ENCODE peak calls at places on chromosomes 6 and 20, in nine cellular contexts. F, Y, E, I, R, U, B, O and W are unnamed samples.

GRCh38 chr20:57807418-57808265 is 97.8 kb upstream of the PMEPA1 start:
- DNase-seq in F (no peak), Y (no peak), E (no peak), I (no peak), R (no peak), U (peak; percentile 70), B (peak; percentile 25), O (no peak), W (no peak)

GRCh38 chr6:134010400-134010799 is 42.0 kb downstream of the SLC2A12 start:
- DNase-seq in F (no peak), Y (no peak), E (no peak), I (no peak), R (no peak), U (no peak), B (no peak), O (no peak), W (no peak)

GRCh38 chr20:51172558-51173428 is 149.9 kb upstream of the KCNG1 start:
- DNase-seq in F (no peak), Y (no peak), E (no peak), I (no peak), R (no peak), U (no peak), B (no peak), O (no peak), W (no peak)

GRCh38 chr6:27553123-27553904 is 80.4 kb upstream of the ZNF184 start:
- DNase-seq in F (no peak), Y (peak; percentile 73), E (no peak), I (no peak), R (no peak), U (no peak), B (no peak), O (no peak), W (no peak)

GRCh38 chr6:4804095-4804494 is 27.9 kb downstream of the CDYL start:
- DNase-seq in F (no peak), Y (no peak), E (no peak), I (no peak), R (no peak), U (no peak), B (no peak), O (peak; percentile 61), W (no peak)

GRCh38 chr20:10855031-10855430 is 181.2 kb upstream of the JAG1 start:
- DNase-seq in F (no peak), Y (no peak), E (no peak), I (no peak), R (no peak), U (no peak), B (no peak), O (no peak), W (no peak)

GRCh38 chr6:147507162-147508072 is 1.1 kb upstream of the SAMD5 start:
- DNase-seq in F (peak; percentile 19), Y (peak; percentile 15), E (no peak), I (no peak), R (peak; percentile 66), U (peak; percentile 38), B (no peak), O (peak; percentile 47), W (no peak)

GRCh38 chr6:17179246-17180073 is 77.6 kb downstream of the STMND1 start:
- DNase-seq in F (no peak), Y (no peak), E (no peak), I (no peak), R (no peak), U (no peak), B (no peak), O (no peak), W (no peak)

GRCh38 chr6:62262283-62262682 is 23.7 kb downstream of the KHDRBS2 start:
- DNase-seq in F (no peak), Y (no peak), E (no peak), I (no peak), R (no peak), U (no peak), B (no peak), O (no peak), W (no peak)

GRCh38 chr20:62792182-62792939 is 3.9 kb upstream of the MRGBP start:
- DNase-seq in F (no peak), Y (no peak), E (no peak), I (no peak), R (no peak), U (no peak), B (no peak), O (no peak), W (no peak)
- H3K4me1 ChIP-seq in F (peaks cover 7% of the 10 kb centered on the region), Y (peaks cover 9% of the 10 kb centered on the region), E (no peaks in the 10 kb centered on the region), I (peaks cover 11% of the 10 kb centered on the region), R (peaks cover 7% of the 10 kb centered on the region), U (peaks cover 8% of the 10 kb centered on the region), B (peaks cover 31% of the 10 kb centered on the region), O (peaks cover 8% of the 10 kb centered on the region), W (peaks cover 19% of the 10 kb centered on the region)

GRCh38 chr6:40754481-40755045 is 167.4 kb upstream of the LRFN2 start:
- DNase-seq in F (no peak), Y (peak; percentile 42), E (no peak), I (no peak), R (no peak), U (no peak), B (no peak), O (no peak), W (no peak)
- H3K4me3 ChIP-seq in F (no peak overlapping the region), Y (no peak overlapping the region), E (no peak overlapping the region), I (no peak overlapping the region), R (no peak overlapping the region), U (no peak overlapping the region), B (no peak overlapping the region), O (no peak overlapping the region), W (no peak overlapping the region)

GRCh38 chr6:31345026-31345730 is 11.8 kb downstream of the HLA-B start:
- DNase-seq in F (no peak), Y (no peak), E (no peak), I (no peak), R (no peak), U (no peak), B (no peak), O (no peak), W (no peak)
- TF ChIP-seq CTCF in F (no peak), Y (no peak), E (no peak), I (no peak), R (no peak), U (no peak), B (no peak), O (no peak), W (no peak)

DNA sequence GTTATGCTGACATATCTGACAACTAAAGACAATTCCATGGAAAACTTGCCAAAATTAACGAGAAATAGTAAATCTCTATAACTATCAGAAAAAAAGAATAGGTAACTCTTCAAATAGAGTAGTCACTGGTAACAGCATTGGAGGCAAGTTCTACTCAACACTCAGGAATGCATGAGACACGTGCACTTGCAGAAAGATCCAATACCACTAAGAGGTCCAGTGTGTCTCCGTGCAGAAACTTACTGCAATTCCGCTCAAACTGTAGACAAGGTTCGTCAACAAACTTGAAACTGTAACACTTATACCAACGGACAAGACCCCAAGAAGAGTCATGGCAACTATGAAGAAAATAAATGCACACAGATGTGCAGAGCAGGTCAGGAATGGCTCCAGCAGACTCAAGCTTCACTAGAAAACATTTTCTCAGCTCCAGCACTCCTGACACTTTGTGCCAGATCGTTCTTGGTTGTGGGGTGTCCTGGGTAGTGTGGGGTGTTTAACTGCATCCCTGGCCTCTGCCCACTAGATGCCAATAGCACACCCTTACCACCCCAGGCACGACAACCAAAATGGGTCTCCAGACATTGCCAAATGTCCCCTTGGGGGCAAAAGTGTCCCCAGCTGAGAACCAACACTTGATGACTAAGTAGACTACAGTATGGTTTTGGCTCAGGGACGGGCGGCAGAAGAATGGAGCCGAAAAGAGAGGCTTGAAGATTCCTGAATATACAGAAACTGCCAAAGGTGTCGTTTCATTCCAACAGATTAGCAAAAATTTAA is 134.8 kb downstream of the DTNBP1 start:
- DNase-seq in F (no peak), Y (no peak), E (no peak), I (no peak), R (no peak), U (no peak), B (no peak), O (no peak), W (no peak)
- H3K4me1 ChIP-seq in F (no peaks in the 10 kb centered on the region), Y (no peaks in the 10 kb centered on the region), E (no peaks in the 10 kb centered on the region), I (peaks cover 19% of the 10 kb centered on the region), R (no peaks in the 10 kb centered on the region), U (peaks cover 4% of the 10 kb centered on the region), B (no peaks in the 10 kb centered on the region), O (no peaks in the 10 kb centered on the region), W (no peaks in the 10 kb centered on the region)

DNA sequence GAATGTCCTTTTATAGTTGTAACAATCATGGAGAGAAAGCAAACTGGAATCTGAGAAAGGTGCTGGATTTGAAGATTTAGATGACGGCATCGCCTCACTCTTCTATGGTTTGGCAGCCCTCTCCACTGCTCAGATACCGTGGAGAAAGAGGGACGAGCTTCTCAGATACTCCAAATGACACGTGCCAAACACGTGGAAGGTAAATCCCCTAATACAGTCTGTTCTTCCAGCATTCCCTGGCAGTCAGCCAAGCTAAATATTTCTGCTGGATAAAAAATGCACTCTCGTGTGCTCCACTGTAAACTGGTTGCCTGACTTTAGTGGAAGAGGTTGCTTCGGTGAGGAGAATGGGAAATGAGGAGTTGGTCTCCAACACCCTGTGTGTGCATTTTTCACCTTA is 16.7 kb upstream of the PRDM1 start:
- DNase-seq in F (no peak), Y (peak; percentile 57), E (peak; percentile 27), I (no peak), R (no peak), U (peak; percentile 82), B (peak; percentile 30), O (peak; percentile 35), W (no peak)
- H3K4me3 ChIP-seq in F (no peak overlapping the region), Y (no peak overlapping the region), E (no peak overlapping the region), I (no peak overlapping the region), R (no peak overlapping the region), U (no peak overlapping the region), B (no peak overlapping the region), O (no peak overlapping the region), W (no peak overlapping the region)

DNA sequence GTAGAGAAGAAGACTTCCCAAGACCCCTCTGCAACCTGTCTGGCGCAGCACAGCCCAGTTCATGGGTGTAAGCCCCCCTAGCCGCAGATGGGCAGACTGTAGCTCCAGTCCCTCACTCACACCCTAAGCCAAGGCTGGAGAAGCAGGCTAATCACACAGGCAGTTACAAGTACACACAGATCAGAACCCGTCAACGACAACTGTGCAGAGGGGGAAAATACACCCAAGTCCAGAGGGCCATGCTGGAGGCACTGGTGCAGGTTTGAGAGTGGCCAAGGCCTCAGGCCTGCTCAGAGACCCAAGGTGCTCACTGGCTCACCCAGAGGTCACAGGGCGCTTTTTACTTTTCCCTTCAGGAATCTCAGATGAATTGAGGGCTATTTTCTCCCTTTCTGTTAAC is 106.1 kb downstream of the NOL4L start:
- DNase-seq in F (no peak), Y (no peak), E (no peak), I (no peak), R (peak; percentile 32), U (no peak), B (no peak), O (no peak), W (no peak)
- TF ChIP-seq CTCF in F (no peak), Y (no peak), E (no peak), I (no peak), R (no peak), U (no peak), B (no peak), O (no peak), W (no peak)

GRCh38 chr20:2314759-2315439 is 19.1 kb downstream of the TGM3 start:
- DNase-seq in F (no peak), Y (peak; percentile 44), E (no peak), I (peak; percentile 72), R (no peak), U (no peak), B (peak; percentile 42), O (no peak), W (no peak)
- H3K4me1 ChIP-seq in F (no peaks in the 10 kb centered on the region), Y (no peaks in the 10 kb centered on the region), E (no peaks in the 10 kb centered on the region), I (no peaks in the 10 kb centered on the region), R (no peaks in the 10 kb centered on the region), U (no peaks in the 10 kb centered on the region), B (no peaks in the 10 kb centered on the region), O (no peaks in the 10 kb centered on the region), W (no peaks in the 10 kb centered on the region)